ENCODE peak calls at places on chromosomes 12 and 14, in seven cellular contexts. F is GM20000; G is foreskin fibroblast; I is WTC11; V is CD4-positive, alpha-beta T cell; D is Calu3; P is IMR-90. S is an unnamed sample.

GRCh38 chr14:93171366-93171765 is 13.3 kb downstream of the MOAP1 start:
- DNase-seq in P (peak), G (no peak), V (no peak), D (no peak), F (no peak), I (no peak), S (no peak)

GRCh38 chr14:100619382-100620305 is 32.4 kb upstream of the BEGAIN start:
- DNase-seq in I (peak), D (no peak), G (no peak), P (no peak), F (no peak), V (no peak), S (no peak)

GRCh38 chr12:22051114-22051698 is 5.2 kb downstream of the CMAS start:
- DNase-seq in F (no peak), I (no peak), V (no peak), P (no peak), D (no peak), G (no peak), S (no peak)

GRCh38 chr12:95151821-95152220 is 65.4 kb downstream of the FGD6 start:
- DNase-seq in D (no peak), P (no peak), G (no peak), F (no peak), V (no peak), I (no peak), S (no peak)

GRCh38 chr12:82687020-82687951 is 580 bp downstream of the TMTC2 start:
- DNase-seq in F (peak), V (peak), I (peak), G (peak), P (peak), D (peak), S (peak)

GRCh38 chr12:119911147-119911546 is 34.0 kb upstream of the CIT start:
- DNase-seq in F (no peak), P (peak), D (no peak), I (no peak), G (peak), V (no peak), S (no peak)

GRCh38 chr14:60014402-60014801 is 77.3 kb upstream of the PCNX4 start:
- DNase-seq in P (no peak), D (no peak), G (no peak), I (no peak), V (no peak), F (no peak), S (no peak)

GRCh38 chr14:98959958-98960616 is 311.9 kb downstream of the BCL11B start:
- DNase-seq in G (no peak), F (no peak), V (no peak), D (no peak), I (no peak), P (no peak), S (no peak)

GRCh38 chr12:11705010-11705409 is 55.5 kb downstream of the ETV6 start:
- DNase-seq in D (peak), V (no peak), F (no peak), P (peak), I (no peak), G (peak), S (no peak)

GRCh38 chr12:64544796-64545382 is 65.4 kb upstream of the RASSF3 start:
- DNase-seq in G (no peak), P (no peak), V (no peak), I (no peak), F (no peak), D (no peak), S (no peak)

GRCh38 chr14:76193696-76194095 is 42.0 kb downstream of the GPATCH2L start:
- DNase-seq in D (no peak), G (no peak), P (peak), F (no peak), V (no peak), I (no peak), S (no peak)

GRCh38 chr14:28744126-28744525 is 22.5 kb upstream of the FOXG1 start:
- DNase-seq in D (no peak), F (no peak), P (no peak), I (no peak), G (no peak), V (no peak), S (no peak)

GRCh38 chr14:44010071-44010470 is 497.0 kb downstream of the FSCB start:
- DNase-seq in P (no peak), V (no peak), D (no peak), G (no peak), F (no peak), I (no peak), S (no peak)

GRCh38 chr14:59305836-59306555 is 117.5 kb downstream of the DAAM1 start:
- DNase-seq in D (no peak), I (no peak), F (no peak), V (no peak), G (peak), P (peak), S (no peak)

GRCh38 chr12:108730337-108731104 is 797 bp downstream of the CORO1C start:
- DNase-seq in P (peak), F (peak), D (peak), I (peak), V (peak), G (peak), S (peak)

GRCh38 chr12:92721130-92721529 is 18.3 kb downstream of the PLEKHG7 start:
- DNase-seq in D (no peak), I (no peak), F (no peak), V (no peak), P (peak), G (peak), S (no peak)

GRCh38 chr12:107318804-107319535 is 225.6 kb upstream of the CRY1 start:
- DNase-seq in G (peak), I (peak), V (peak), F (peak), D (peak), P (peak), S (no peak)

GRCh38 chr14:97796511-97796910 is 999.3 kb downstream of the VRK1 start:
- DNase-seq in I (no peak), G (no peak), F (no peak), P (no peak), V (no peak), D (no peak), S (no peak)

GRCh38 chr12:43004908-43005307 is 415.4 kb upstream of the PRICKLE1 start:
- DNase-seq in G (no peak), V (no peak), F (no peak), P (no peak), I (no peak), D (no peak), S (no peak)

GRCh38 chr14:21686468-21686867 is 12.8 kb upstream of the OR4E1 start:
- DNase-seq in F (no peak), G (no peak), V (no peak), P (no peak), I (no peak), D (no peak), S (no peak)

GRCh38 chr14:36524220-36524837 is 4.3 kb upstream of the NKX2-1 start:
- DNase-seq in D (no peak), F (no peak), V (no peak), I (peak), P (no peak), G (no peak), S (no peak)

GRCh38 chr12:90938451-90938850 is 16.5 kb downstream of the CCER1 start:
- DNase-seq in D (peak), V (no peak), G (peak), I (no peak), F (no peak), P (peak), S (no peak)

GRCh38 chr14:100538566-100539318 is 48.5 kb downstream of the BEGAIN start:
- DNase-seq in V (no peak), I (no peak), G (no peak), P (no peak), D (no peak), F (no peak), S (no peak)

GRCh38 chr14:80055912-80056801 is 155.1 kb downstream of the DIO2 start:
- DNase-seq in P (peak), D (peak), F (peak), V (no peak), I (peak), G (peak), S (peak)

GRCh38 chr12:6161124-6161882 is 36.8 kb upstream of the VWF start:
- DNase-seq in I (no peak), P (peak), D (no peak), F (no peak), G (peak), V (no peak), S (no peak)

DNA sequence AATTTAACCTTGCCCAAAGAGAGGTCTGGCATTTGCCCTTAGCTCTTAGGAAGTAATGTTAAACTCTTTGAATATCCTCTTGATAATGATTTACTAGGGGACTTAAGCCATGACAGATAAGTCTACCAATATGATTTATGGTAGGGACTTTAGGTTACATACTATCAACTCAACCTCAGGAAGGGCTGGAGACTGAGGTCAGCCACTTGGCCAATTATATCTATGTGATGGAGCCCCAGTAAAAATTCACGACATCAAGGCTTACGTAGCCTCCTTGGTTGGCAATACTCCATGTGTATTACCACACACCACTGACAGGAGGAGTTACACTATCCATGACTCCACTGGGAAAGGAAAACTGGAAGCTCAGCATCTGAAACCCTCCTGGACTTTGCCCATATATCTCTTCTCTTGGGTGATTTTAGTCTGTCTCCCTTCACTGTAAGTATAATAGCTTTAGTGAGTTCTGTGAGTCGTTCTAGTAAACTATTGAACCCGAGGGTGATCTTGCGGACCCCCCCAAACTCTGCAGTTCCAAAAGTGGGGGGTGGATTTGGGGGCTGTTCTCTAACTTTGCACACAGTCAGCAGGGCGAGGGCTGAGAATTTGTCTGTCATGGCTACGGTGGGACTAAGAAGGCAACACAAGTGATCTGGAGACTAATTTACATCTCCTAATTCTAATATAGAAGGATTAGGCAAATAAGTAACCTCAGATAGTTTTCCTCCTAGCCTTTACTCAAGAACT is 62.3 kb downstream of the R3HDM2 start:
- DNase-seq in V (no peak), P (peak), F (no peak), I (no peak), D (peak), G (no peak), S (no peak)
- TF ChIP-seq CTCF in V (no peak), P (peak), F (no peak), I (no peak), D (no peak), G (no peak), S (no peak)

DNA sequence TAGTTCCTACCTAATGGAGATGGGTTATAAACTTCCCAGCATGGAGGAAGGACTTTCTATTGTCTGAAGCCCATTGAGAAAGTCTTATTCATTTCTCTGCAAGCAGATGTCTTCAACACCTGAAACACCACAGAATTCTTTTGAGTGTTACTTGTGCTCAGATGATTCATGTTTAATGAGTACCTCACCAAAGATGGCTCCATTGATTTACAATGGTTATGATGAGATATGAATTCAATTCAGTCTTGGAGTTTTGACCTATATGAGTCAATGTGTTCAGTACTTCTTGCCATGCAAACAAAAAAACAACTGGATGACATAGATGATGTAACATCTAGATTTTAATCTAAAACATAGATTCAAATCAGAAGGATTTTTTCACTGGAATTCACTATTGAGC is 15.4 kb upstream of the PAWR start:
- DNase-seq in D (no peak), G (peak), P (no peak), F (no peak), I (no peak), V (no peak), S (no peak)
- TF ChIP-seq CTCF in D (no peak), G (no peak), P (no peak), F (no peak), I (no peak), V (no peak), S (no peak)

DNA sequence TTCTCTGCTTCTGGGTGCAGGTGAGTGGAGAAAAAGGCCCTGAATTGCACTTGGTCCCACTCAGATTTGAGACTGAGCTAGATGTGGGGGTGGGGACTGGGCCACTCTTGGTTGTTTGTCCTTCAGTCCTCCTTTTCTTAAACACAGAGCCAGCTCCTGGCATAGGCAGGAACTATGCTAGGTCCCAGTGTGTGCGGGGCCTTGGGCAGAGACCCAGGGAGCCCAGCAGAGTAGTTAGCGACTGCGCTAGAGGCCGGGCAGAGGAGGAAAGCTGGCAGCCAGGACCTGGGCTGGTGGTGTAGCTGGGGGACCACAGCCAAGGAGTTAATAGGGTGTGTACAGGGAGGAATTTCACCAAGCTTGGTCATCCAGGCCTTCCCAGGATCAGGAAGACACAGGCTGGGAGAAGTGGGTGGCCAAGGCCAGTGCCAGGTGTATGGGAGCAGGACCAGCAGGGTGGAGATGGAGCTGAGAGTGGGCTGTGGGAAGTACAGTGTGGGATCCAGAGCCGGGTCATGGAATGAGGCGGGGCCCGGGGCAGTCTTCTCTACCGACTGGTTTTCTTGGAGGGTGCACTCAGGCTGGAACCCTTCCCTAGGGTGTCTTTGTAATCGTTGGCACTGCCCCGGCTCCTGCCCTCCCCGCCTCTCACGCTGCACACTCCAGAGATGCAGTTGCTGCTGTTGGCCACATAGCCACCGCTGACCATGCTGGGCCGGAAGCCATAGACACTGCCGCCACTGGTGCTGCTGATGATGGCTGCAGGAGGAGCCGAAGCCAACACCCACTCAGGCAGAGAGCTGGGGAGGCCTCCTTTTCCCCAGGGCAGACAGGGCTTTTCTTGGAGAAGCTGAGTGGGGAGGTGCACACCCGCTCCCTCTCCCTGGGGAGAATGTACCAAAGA is 8.7 kb downstream of the KRT71 start:
- DNase-seq in D (no peak), I (no peak), G (peak), F (no peak), V (no peak), P (no peak), S (no peak)
- TF ChIP-seq CTCF in D (no peak), I (no peak), G (no peak), F (no peak), V (no peak), P (no peak), S (no peak)

DNA sequence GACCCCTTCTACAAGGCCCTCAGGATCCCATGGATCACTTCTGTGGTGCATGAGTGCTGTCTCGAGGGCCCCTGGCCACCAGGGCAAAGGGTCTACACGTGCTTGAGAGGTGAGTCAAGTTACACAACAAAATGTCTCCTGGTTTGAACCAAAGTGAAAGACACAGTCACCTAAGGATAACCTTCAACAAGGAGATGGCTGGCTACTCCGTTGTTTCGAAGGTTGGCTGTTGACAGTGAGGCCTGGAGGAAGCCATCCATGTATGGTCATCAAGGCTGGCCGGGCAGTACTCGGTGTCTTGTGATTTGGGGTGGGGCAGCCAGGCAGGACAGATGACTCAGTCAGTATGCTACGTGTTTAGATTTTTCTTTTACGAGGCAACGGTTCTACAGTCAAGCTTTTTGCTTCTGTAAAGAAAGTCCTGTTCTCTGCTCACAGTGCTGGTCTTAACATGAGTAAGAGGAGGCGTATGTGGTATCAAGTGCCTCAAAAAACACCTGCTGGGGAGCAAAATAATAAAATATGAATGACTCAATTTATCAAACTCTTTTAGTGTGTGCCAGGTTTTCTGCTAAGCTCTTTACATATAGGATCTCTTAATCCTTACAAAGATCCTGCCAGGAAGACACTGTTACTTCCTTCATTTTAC is 18.0 kb upstream of the NT5DC3 start:
- DNase-seq in D (peak), G (peak), P (peak), F (no peak), V (no peak), I (no peak), S (peak)
- TF ChIP-seq CTCF in D (no peak), G (no peak), P (no peak), F (no peak), V (no peak), I (no peak), S (no peak)

GRCh38 chr12:4383304-4383865 is 3.9 kb upstream of the FGF23 start:
- DNase-seq in P (no peak), G (no peak), F (no peak), D (no peak), V (no peak), I (peak), S (no peak)
- TF ChIP-seq CTCF in P (no peak), G (no peak), F (peak), D (no peak), V (no peak), I (peak), S (no peak)